ENCODE peak calls at places on chromosomes 12 and 14, in four cellular contexts. S is HL-60, L is GM12878, J is K562. Q is an unnamed sample.

GRCh38 chr14:25009891-25010290 is 40.1 kb downstream of the STXBP6 start:
- DNase-seq in S (no peak), L (no peak), J (no peak), Q (no peak)

GRCh38 chr14:41606249-41607118 is at the start of gene LRFN5:
- DNase-seq in S (no peak), L (no peak), J (no peak), Q (no peak)

GRCh38 chr12:10705655-10706054 is 17.5 kb downstream of the YBX3 start:
- DNase-seq in S (no peak), L (no peak), J (no peak), Q (no peak)

GRCh38 chr14:100533647-100534485 is 53.4 kb downstream of the BEGAIN start:
- DNase-seq in S (peak), L (no peak), J (no peak), Q (peak)

GRCh38 chr14:59116984-59117415 is 71.5 kb upstream of the DAAM1 start:
- DNase-seq in S (no peak), L (peak), J (no peak), Q (no peak)

GRCh38 chr14:72851660-72852059 is 42.2 kb downstream of the DPF3 start:
- DNase-seq in S (no peak), L (no peak), J (no peak), Q (no peak)

GRCh38 chr12:6694701-6695100 is 5.5 kb upstream of the ZNF384 start:
- DNase-seq in S (no peak), L (no peak), J (no peak), Q (no peak)

GRCh38 chr14:49512147-49512551 is 74.0 kb downstream of the RPS29 start:
- DNase-seq in S (no peak), L (no peak), J (no peak), Q (no peak)

GRCh38 chr12:123075591-123076171 is 75.2 kb downstream of the PITPNM2 start:
- DNase-seq in S (no peak), L (no peak), J (peak), Q (no peak)

GRCh38 chr12:79927772-79928474 is 7.0 kb downstream of the PPP1R12A start:
- DNase-seq in S (peak), L (peak), J (no peak), Q (no peak)

GRCh38 chr12:1593232-1594044 is 943 bp downstream of the FBXL14 start:
- DNase-seq in S (peak), L (no peak), J (no peak), Q (no peak)

GRCh38 chr12:27284751-27285150 is 40.7 kb downstream of the STK38L start:
- DNase-seq in S (no peak), L (peak), J (no peak), Q (no peak)

GRCh38 chr14:95024380-95024779 is 132.9 kb downstream of the DICER1 start:
- DNase-seq in S (no peak), L (no peak), J (no peak), Q (no peak)

GRCh38 chr14:42804146-42804545 is 1197.5 kb downstream of the LRFN5 start:
- DNase-seq in S (no peak), L (no peak), J (no peak), Q (no peak)

GRCh38 chr12:132186857-132187620 is 42.8 kb downstream of the NOC4L start:
- DNase-seq in S (no peak), L (no peak), J (no peak), Q (no peak)

GRCh38 chr12:18382486-18382885 is 121.2 kb downstream of the PIK3C2G start:
- DNase-seq in S (no peak), L (no peak), J (no peak), Q (no peak)

GRCh38 chr12:76636141-76636692 is 76.6 kb upstream of the OSBPL8 start:
- DNase-seq in S (no peak), L (no peak), J (peak), Q (no peak)

GRCh38 chr14:100237735-100238418 is 1.1 kb upstream of the YY1 start:
- DNase-seq in S (peak), L (no peak), J (no peak), Q (peak)

GRCh38 chr12:50458606-50459005 is 46.2 kb upstream of the DIP2B start:
- DNase-seq in S (no peak), L (no peak), J (no peak), Q (no peak)

GRCh38 chr12:131895640-131896079 is 1.2 kb downstream of the ULK1 start:
- DNase-seq in S (no peak), L (no peak), J (no peak), Q (no peak)

GRCh38 chr14:43669355-43669754 is 837.7 kb downstream of the FSCB start:
- DNase-seq in S (no peak), L (no peak), J (no peak), Q (no peak)

GRCh38 chr12:111190741-111191526 is 178.0 kb downstream of the PHETA1 start:
- DNase-seq in S (no peak), L (no peak), J (no peak), Q (no peak)
- TF ChIP-seq SPI1 in S (no peak), L (no peak), J (no peak), Q (no peak)

GRCh38 chr14:90331497-90332270 is at the start of gene NRDE2:
- DNase-seq in S (peak), L (peak), J (peak), Q (peak)
- TF ChIP-seq SPI1 in S (peak), L (no peak), J (peak), Q (peak)

GRCh38 chr14:102626530-102626929 is 34.1 kb downstream of the RCOR1 start:
- DNase-seq in S (no peak), L (no peak), J (no peak), Q (no peak)

GRCh38 chr14:102625564-102626296 is 33.3 kb downstream of the RCOR1 start:
- DNase-seq in S (no peak), L (no peak), J (no peak), Q (no peak)

GRCh38 chr14:102630405-102630804 is 38.0 kb downstream of the RCOR1 start:
- DNase-seq in S (no peak), L (no peak), J (no peak), Q (no peak)

GRCh38 chr14:102629011-102629444 is 36.6 kb downstream of the RCOR1 start:
- DNase-seq in S (peak), L (no peak), J (peak), Q (no peak)

GRCh38 chr14:102629700-102630365 is 37.4 kb downstream of the RCOR1 start:
- DNase-seq in S (peak), L (no peak), J (no peak), Q (no peak)
- TF ChIP-seq SPI1 in S (no peak), L (no peak), J (no peak), Q (no peak)

GRCh38 chr12:99620159-99620479 is 27.4 kb upstream of the GARIN6 start:
- DNase-seq in S (no peak), L (no peak), J (no peak), Q (no peak)

GRCh38 chr12:99618657-99619056 is 28.9 kb upstream of the GARIN6 start:
- DNase-seq in S (no peak), L (no peak), J (no peak), Q (no peak)

DNA sequence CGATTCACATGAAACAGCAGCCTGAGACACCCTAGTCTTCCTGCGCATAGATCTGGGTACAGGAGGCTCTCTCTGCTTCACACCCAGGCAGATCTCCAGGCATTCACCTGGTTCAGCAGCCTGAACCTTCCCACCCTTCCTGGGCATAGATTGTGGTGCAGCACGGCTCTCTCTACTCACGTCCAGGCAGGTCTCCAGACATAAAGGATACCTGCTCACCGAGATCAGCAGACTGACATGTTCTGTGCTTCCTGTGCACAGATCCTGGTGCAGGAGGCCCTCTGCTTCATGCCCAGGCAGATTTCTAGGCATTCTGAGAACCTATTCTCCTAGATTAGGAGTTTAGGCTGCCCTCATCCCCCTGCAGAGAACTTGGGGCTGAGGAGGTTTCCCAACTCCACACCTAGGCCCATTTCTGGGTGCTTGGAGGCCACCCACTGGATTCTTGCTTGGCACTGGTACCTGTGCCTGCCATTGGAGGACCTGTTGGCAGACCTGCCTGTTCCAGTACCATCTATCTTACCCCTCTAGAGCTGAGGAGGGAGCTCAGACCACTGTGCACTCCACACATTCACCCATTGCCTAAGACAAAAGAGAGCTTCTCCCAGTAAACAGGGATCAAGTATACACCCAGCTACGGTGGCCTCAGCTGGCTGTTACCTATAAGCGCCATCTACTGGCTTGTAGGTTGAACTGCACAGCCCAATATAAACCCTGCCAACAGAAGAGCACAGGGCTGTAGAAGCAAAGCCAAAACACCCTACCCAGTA is 28.0 kb upstream of the GARIN6 start:
- DNase-seq in S (peak), L (no peak), J (peak), Q (peak)
- TF ChIP-seq SPI1 in S (no peak), L (no peak), J (no peak), Q (no peak)

DNA sequence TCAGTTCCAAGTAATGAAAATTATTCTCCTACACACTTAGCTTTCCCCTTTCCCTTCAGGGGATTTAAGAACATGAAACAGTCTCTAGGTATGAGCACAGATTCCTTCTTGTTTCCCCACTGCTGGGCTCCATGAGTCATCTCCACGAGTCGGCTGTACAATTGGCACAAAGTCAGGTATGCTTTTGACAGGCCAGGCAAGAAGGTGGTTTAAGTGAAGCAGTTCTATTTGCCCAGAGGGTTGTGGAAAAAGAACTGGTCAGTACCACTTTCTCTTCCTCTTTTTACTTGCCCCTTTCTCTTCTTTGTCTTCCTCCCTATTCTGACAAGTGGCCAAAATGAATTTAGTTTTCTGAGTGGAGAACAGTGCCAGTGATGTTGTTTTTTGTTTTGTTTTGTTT is 16.3 kb downstream of the DYNC1H1 start:
- DNase-seq in S (peak), L (peak), J (no peak), Q (no peak)
- TF ChIP-seq SPI1 in S (peak), L (peak), J (no peak), Q (peak)

Q was measured in GM12891.